ENCODE peak calls at places on chromosomes 11 and 22, in five cellular contexts. B is suprapubic skin, Y is MM.1S, I is fibroblast of lung, P is GM23248. S is an unnamed sample.

GRCh38 chr11:130653838-130654601 is 205.6 kb downstream of the ADAMTS15 start:
- DNase-seq in B (peak), Y (no peak), I (peak), P (peak), S (no peak)

GRCh38 chr11:1690167-1691026 is 6.6 kb upstream of the KRTAP5-6 start:
- DNase-seq in B (peak), Y (no peak), I (no peak), P (no peak), S (no peak)

GRCh38 chr11:134689886-134690285 is 277.8 kb upstream of the B3GAT1 start:
- DNase-seq in B (no peak), Y (no peak), I (no peak), P (no peak), S (no peak)

GRCh38 chr11:58395581-58395980 is 11.1 kb downstream of the OR5B3 start:
- DNase-seq in B (no peak), Y (no peak), I (peak), P (peak), S (no peak)

GRCh38 chr22:38299001-38299651 is 18.1 kb downstream of the CSNK1E start:
- DNase-seq in B (no peak), Y (no peak), I (no peak), P (no peak), S (no peak)

GRCh38 chr22:28761449-28761755 is 11.1 kb upstream of the CCDC117 start:
- DNase-seq in B (no peak), Y (no peak), I (no peak), P (no peak), S (no peak)

GRCh38 chr11:106668147-106668546 is 350.1 kb downstream of the GUCY1A2 start:
- DNase-seq in B (no peak), Y (no peak), I (peak), P (no peak), S (no peak)

GRCh38 chr11:1888811-1889526 is 2.7 kb downstream of the PRR33 start:
- DNase-seq in B (no peak), Y (no peak), I (no peak), P (no peak), S (no peak)

GRCh38 chr11:47552086-47552580 is 799 bp downstream of the CELF1 start:
- DNase-seq in B (no peak), Y (peak), I (peak), P (peak), S (no peak)

GRCh38 chr11:100498780-100499179 is 188.3 kb upstream of the ARHGAP42 start:
- DNase-seq in B (no peak), Y (no peak), I (no peak), P (no peak), S (no peak)

GRCh38 chr22:49568751-49569285 is 258.9 kb downstream of the BRD1 start:
- DNase-seq in B (peak), Y (no peak), I (no peak), P (no peak), S (no peak)

GRCh38 chr11:28763876-28764275 is 655.7 kb downstream of the METTL15 start:
- DNase-seq in B (no peak), Y (no peak), I (peak), P (peak), S (no peak)

GRCh38 chr11:13850256-13851010 is 112.1 kb upstream of the SPON1 start:
- DNase-seq in B (no peak), Y (no peak), I (peak), P (no peak), S (no peak)

GRCh38 chr11:32833921-32834320 is 4.2 kb downstream of the PRRG4 start:
- DNase-seq in B (no peak), Y (no peak), I (no peak), P (no peak), S (no peak)

GRCh38 chr11:67146516-67147226 is 27.6 kb downstream of the KDM2A start:
- DNase-seq in B (no peak), Y (no peak), I (no peak), P (no peak), S (no peak)

GRCh38 chr22:36356708-36357694 is 30.8 kb downstream of the MYH9 start:
- DNase-seq in B (no peak), Y (no peak), I (peak), P (no peak), S (no peak)

DNA sequence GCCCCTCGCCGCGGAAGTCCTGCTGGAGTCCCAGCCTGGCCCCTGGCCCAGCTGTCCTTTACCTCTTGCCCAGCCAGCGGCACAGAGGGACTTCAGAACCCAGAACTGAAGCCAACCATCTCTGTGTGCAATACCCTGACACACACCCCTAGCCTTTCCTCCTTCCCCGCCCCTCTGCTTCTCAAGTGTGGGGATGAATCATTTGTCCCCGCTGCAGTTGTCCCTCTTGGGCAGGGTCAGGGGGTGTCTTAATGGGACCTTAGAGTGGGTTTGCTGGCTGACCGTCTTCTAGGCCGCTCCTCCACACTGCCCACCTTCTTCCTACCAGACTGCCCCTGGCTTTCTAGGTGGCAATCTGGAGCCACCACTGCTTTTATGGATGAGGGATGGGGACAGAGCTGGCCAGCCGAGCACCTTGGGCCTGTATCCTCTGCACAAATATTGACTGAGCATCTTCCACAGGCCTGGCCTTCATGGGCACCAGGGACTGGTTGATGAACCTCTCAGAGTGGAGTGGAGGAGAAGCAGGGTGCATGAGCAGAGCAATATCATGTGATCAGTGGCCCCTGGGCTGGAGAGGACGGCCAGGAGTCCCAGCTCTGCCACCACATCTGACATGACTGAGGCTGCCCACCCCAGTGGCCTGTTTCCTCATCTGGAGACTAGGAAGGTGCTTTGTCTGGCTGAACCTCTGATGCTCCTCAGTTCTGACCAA is 668 bp upstream of the CHST1 start:
- DNase-seq in B (no peak), Y (no peak), I (no peak), P (peak), S (no peak)
- H3K4me3 ChIP-seq in B (peak), Y (no peak), I (no peak), P (no peak), S (no peak)

GRCh38 chr11:73244589-73245240 is 26.6 kb downstream of the P2RY2 start:
- DNase-seq in B (no peak), Y (no peak), I (no peak), P (no peak), S (no peak)

GRCh38 chr11:73243093-73243485 is 25.0 kb downstream of the P2RY2 start:
- DNase-seq in B (no peak), Y (no peak), I (no peak), P (no peak), S (no peak)

GRCh38 chr11:73241300-73241699 is 23.2 kb downstream of the P2RY2 start:
- DNase-seq in B (no peak), Y (no peak), I (no peak), P (no peak), S (no peak)

GRCh38 chr11:73240190-73240781 is 22.2 kb downstream of the P2RY2 start:
- DNase-seq in B (no peak), Y (no peak), I (peak), P (peak), S (no peak)

GRCh38 chr11:73242291-73243092 is 24.4 kb downstream of the P2RY2 start:
- DNase-seq in B (no peak), Y (peak), I (peak), P (peak), S (no peak)
- H3K4me3 ChIP-seq in B (peak), Y (peak), I (no peak), P (no peak), S (no peak)

DNA sequence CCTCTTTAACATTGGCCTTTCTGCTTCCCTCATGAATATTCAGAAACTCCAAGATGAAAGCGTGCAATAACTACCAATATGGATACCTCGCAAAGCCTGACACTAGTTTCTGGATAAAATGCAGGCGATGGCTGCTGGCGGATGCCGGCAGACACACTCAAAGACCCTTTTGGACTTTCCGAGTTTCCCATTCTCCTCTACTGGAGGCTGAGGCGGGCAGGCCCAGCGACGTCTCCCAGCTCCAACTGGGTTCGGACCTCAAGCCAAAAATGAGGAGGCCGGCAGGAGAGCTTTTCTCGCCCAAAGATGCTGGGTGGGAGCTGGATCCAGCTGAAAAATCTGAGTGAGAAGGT is 376 bp upstream of the FEZ1 start:
- DNase-seq in B (no peak), Y (no peak), I (no peak), P (no peak), S (no peak)
- H3K4me3 ChIP-seq in B (peak), Y (peak), I (no peak), P (peak), S (peak)

DNA sequence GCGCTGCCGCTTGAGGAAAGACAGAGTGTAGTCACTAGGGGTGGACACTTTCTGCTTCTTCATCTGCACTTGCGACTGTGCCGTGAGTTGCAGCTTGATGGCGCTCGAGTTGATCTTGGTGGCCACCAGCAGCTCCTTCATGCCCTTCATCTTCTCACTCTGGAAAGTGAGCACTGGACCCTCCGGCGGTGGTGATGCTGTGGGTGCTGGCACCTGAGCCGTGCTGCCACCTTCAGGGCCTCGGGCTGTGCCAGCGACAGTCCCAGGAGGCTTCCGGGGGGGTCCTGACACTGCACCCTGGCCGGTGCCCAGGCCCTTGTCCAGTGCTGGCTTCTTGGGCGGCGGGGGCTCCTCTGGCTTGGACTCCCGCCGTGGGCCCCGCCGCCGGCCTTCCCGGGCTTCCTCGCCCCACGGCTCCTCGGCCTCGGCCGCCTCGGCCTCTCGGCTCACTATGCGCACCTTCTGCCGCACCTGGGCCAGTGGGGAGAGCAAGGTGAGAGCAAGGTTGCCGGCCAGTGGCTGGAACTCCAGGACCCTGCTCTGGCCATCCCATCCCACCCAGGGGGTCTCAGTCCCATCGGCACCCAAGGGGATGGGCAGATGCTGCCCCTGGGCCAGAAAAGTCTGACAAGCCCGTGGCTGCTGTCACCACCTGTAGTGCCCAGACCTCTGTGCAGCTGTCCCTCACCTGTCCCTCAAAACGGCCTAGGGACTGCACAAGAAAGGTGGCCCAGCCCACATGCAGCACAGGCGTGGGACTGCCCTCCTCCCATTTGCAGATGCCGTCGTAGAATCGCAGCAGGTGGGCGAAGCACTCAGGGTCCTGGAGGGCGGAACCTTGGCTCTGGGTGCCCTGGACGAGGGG is 1.6 kb upstream of the MAP4K2 start:
- DNase-seq in B (no peak), Y (no peak), I (no peak), P (peak), S (no peak)
- H3K4me3 ChIP-seq in B (peak), Y (no peak), I (no peak), P (peak), S (no peak)

DNA sequence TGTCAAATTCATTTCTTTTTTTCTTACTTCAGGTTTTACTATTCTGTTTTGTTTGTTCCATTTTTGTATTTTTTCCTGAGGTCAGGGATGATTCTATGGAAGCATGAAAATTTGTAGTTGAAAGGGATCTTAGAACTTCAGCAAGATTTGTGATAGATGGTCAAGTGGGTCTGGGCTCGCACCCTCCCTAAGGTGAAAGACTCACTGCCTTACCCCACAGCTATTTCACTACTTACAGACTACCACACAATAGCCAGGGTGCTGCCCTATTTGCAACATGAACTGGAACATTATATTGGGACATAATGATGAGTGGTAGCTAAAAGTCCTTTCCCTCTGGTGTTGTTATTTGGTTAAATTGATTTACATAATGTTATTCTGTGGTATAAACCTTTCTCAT is 62.6 kb downstream of the MAML2 start:
- DNase-seq in B (no peak), Y (no peak), I (no peak), P (no peak), S (no peak)
- H3K4me3 ChIP-seq in B (no peak), Y (no peak), I (no peak), P (no peak), S (no peak)

DNA sequence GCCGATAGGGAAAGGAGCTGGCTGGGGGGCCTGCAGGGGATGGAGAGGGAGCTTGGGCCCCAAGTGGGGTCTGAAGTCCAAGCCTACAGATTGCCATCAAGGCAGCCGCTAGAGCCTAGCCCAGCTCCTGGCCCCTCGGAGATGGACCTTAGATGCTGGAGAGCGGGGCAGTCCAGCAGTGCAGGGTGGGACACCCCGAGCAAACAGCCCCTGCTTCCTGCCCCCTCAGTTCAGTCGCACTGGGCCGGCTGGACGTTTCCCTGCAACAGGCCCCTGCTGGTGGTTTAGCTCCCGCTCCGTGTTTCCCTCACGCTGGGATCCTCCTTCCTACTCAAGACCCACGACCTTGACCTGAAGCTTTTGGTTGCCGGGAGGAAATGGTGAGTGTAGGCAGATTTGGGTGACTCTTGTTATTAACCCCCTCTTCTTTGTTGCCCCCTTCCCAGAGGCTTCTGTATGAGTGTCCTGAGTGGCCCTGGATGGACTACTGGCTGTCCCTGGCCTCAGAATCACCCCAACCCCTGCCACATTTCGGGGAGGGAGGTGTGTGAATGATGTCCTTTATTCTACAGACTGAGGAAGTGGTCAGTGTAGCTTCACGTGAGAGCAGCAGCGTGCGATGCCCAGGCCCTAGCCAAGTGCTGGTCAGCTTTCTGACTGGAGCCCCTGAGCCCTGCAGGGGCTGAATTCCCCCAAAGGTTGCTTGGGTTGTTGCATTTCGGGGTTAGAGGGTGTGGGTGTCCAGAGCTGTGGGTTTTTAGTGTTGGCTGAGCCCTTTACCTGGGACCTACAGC is 2.7 kb downstream of the ST3GAL4 start:
- DNase-seq in B (peak), Y (no peak), I (no peak), P (peak), S (no peak)
- H3K4me3 ChIP-seq in B (peak), Y (no peak), I (peak), P (peak), S (no peak)

DNA sequence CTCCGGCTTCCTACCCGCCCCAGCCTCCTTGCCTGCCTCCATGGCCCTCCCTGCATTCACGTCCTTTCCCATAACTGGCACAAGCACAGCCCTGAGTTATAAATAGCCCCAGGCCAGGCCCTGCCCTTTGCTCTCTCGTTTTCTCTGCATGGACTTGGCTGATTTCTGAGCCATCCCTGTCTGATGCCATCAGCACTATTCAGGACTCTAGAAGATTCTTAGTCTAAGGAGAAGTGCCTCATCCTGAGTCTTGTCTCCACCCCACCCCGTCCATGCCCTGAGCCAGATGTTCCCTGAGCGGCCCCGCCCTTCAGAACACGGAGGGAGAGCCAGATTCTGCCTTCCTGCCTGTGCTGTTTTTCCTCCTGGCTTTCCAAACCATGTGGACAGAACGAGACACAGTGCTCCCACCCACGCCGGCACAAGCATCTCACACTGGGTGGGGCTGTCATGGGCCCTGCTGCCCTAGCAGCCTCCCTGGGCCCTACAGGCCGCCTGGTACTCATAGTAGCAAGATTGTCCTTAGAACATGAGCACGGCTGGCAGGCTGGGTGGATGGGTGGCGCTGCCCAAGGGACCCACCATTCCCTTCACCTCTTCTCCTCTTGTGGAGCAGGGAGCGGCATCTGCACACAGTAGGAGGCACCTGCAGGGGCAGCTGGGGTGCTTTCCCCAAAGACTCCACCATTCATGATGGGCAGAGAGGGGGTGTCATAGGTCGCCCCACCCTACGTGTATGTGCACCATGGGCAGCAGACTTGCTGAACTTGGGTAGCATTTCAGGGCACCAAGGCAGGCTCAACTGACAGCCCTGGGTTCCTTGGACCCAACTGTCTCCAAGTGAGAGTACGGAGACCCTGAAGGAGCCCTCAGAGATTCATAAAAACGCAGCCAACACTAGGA is 76.9 kb downstream of the BCR start:
- DNase-seq in B (peak), Y (no peak), I (no peak), P (peak), S (no peak)
- H3K4me3 ChIP-seq in B (no peak), Y (no peak), I (no peak), P (no peak), S (no peak)

GRCh38 chr11:65390099-65390941 is 3.9 kb downstream of the FRMD8 start:
- DNase-seq in B (no peak), Y (no peak), I (peak), P (peak), S (no peak)
- H3K4me3 ChIP-seq in B (peak), Y (no peak), I (peak), P (peak), S (no peak)

DNA sequence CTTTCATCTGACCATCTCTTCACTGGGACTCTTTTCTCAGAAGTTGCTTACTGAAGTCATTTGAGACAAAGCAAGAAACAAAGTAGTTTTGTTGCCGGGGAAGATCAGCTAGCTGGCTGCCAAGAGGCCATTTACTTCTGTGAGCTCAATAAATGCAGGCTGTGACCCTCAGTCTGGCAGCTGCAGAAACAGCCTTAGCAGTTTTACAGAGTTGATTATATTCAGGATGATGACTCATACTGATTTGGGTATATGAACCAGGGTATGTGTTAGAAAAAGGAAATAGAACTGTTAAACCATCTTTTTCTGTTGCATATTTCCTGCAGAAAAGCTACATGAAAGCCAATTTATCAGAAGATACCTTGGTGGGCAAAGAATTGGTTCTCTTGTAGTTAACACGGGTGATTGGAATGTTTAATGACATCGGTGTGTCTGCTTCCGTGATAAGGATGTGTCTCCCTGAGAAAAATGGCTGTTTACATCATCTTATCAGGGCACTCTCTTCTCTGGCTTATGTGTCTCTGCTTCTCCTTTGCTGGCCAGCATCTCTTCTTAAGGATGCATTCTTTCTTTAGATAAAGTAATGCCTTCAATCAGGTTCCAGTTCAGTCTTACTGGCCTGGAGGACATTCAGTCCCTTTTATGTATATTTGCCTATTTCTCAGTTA is 18.5 kb downstream of the FIBIN start:
- DNase-seq in B (no peak), Y (no peak), I (peak), P (peak), S (no peak)
- H3K4me3 ChIP-seq in B (no peak), Y (no peak), I (no peak), P (no peak), S (no peak)

DNA sequence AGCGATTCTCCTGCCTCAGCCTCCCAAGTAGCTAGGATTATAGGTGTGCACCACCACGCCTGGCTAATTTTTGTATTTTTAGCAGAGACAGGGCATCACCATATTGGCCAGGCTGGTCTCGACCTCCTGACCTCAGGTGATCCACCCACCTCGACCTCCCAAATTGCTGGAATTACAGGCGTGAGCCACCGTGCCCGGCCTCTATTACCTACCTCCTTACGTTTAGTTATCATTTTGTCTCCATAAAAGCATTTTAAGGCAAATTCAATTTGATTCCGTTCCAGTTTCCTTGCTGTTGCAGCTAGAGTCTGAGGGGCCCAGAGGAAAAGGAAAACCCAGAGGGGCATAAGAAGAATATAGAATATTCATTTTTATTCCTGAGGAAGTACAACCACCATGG is 628 bp upstream of the DDX10 start:
- DNase-seq in B (no peak), Y (no peak), I (no peak), P (no peak), S (no peak)
- H3K4me3 ChIP-seq in B (peak), Y (peak), I (no peak), P (peak), S (peak)

S was measured in kidney epithelial cell.